ENCODE peak calls at places on chromosome 12, in seven cellular contexts. I is HT1080; C is mucosa of gallbladder; B is nephron progenitor cell; Z is activated CD4-positive, alpha-beta T cell treated with anti-CD3 and anti-CD28 coated beads, Interleukin-2, amount 50 U/mL, for 48 hours; H is H7; A is AG09319. Y is an unnamed sample.
A peak's percentile ranks its signal among the peaks of the same experiment; 100 is the strongest.

GRCh38 chr12:132437252-132438138 is 52.5 kb upstream of the FBRSL1 start:
- DNase-seq in I (no peak), C (no peak), B (no peak), Z (no peak), H (peak; percentile 91), A (no peak), Y (no peak)

GRCh38 chr12:88248606-88249005 is 106.5 kb downstream of the TMTC3 start:
- DNase-seq in I (no peak), C (no peak), B (no peak), Z (no peak), H (no peak), A (no peak), Y (no peak)

GRCh38 chr12:110373025-110373876 is 30.3 kb downstream of the ANAPC7 start:
- DNase-seq in I (no peak), C (peak; percentile 29), B (no peak), Z (no peak), H (no peak), A (no peak), Y (no peak)

GRCh38 chr12:92696240-92696639 is 6.5 kb upstream of the PLEKHG7 start:
- DNase-seq in I (peak; percentile 24), C (peak; percentile 34), B (no peak), Z (no peak), H (no peak), A (peak; percentile 8), Y (no peak)

GRCh38 chr12:130394906-130395305 is 57.2 kb downstream of the PIWIL1 start:
- DNase-seq in I (no peak), C (no peak), B (no peak), Z (no peak), H (peak; percentile 54), A (no peak), Y (no peak)

GRCh38 chr12:32895688-32896437 is 714 bp downstream of the PKP2 start:
- DNase-seq in I (no peak), C (peak; percentile 38), B (peak; percentile 43), Z (no peak), H (peak; percentile 59), A (no peak), Y (no peak)

GRCh38 chr12:50925920-50926319 is 26.4 kb upstream of the HIGD1C start:
- DNase-seq in I (no peak), C (no peak), B (no peak), Z (no peak), H (no peak), A (no peak), Y (no peak)

GRCh38 chr12:73159952-73160351 is 887.8 kb downstream of the TRHDE start:
- DNase-seq in I (peak; percentile 43), C (no peak), B (no peak), Z (no peak), H (no peak), A (no peak), Y (no peak)

GRCh38 chr12:56630180-56630632 is at the start of gene BAZ2A:
- DNase-seq in I (peak; percentile 82), C (peak; percentile 90), B (peak; percentile 88), Z (peak; percentile 86), H (peak; percentile 98), A (no peak), Y (no peak)

GRCh38 chr12:76643438-76643837 is 83.9 kb upstream of the OSBPL8 start:
- DNase-seq in I (no peak), C (no peak), B (no peak), Z (no peak), H (no peak), A (no peak), Y (no peak)

GRCh38 chr12:124094733-124095132 is 121.7 kb downstream of the ZNF664 start:
- DNase-seq in I (no peak), C (no peak), B (no peak), Z (no peak), H (no peak), A (no peak), Y (no peak)

GRCh38 chr12:114476159-114476558 is 70.2 kb upstream of the TBX5 start:
- DNase-seq in I (peak; percentile 36), C (no peak), B (no peak), Z (no peak), H (no peak), A (no peak), Y (peak; percentile 2)

GRCh38 chr12:24778486-24779304 is 170.2 kb downstream of the BCAT1 start:
- DNase-seq in I (peak; percentile 46), C (no peak), B (no peak), Z (no peak), H (peak; percentile 26), A (peak; percentile 19), Y (no peak)

GRCh38 chr12:118082161-118082560 is 21.2 kb upstream of the WSB2 start:
- DNase-seq in I (no peak), C (no peak), B (no peak), Z (no peak), H (no peak), A (no peak), Y (no peak)

GRCh38 chr12:45644521-45644920 is 85.0 kb upstream of the ARID2 start:
- DNase-seq in I (peak; percentile 74), C (no peak), B (no peak), Z (no peak), H (peak; percentile 30), A (no peak), Y (no peak)

GRCh38 chr12:88416786-88417185 is 163.5 kb downstream of the KITLG start:
- DNase-seq in I (no peak), C (no peak), B (no peak), Z (no peak), H (no peak), A (no peak), Y (no peak)

GRCh38 chr12:120814903-120815429 is 89.2 kb downstream of the SPPL3 start:
- DNase-seq in I (no peak), C (no peak), B (no peak), Z (no peak), H (no peak), A (no peak), Y (peak; percentile 60)

GRCh38 chr12:14961466-14962155 is at the start of gene ARHGDIB:
- DNase-seq in I (peak; percentile 65), C (peak; percentile 47), B (no peak), Z (no peak), H (no peak), A (no peak), Y (no peak)

GRCh38 chr12:17591113-17591512 is 498.9 kb downstream of the RERGL start:
- DNase-seq in I (no peak), C (no peak), B (no peak), Z (no peak), H (no peak), A (no peak), Y (no peak)

GRCh38 chr12:9649532-9649940 is 20.0 kb upstream of the CLEC2D start:
- DNase-seq in I (no peak), C (no peak), B (peak; percentile 19), Z (no peak), H (peak; percentile 20), A (no peak), Y (no peak)

GRCh38 chr12:45944771-45945170 is 45.6 kb downstream of the SCAF11 start:
- DNase-seq in I (no peak), C (no peak), B (no peak), Z (no peak), H (no peak), A (no peak), Y (no peak)

GRCh38 chr12:89417246-89417977 is 65.1 kb upstream of the DUSP6 start:
- DNase-seq in I (no peak), C (no peak), B (no peak), Z (no peak), H (no peak), A (no peak), Y (peak; percentile 34)

GRCh38 chr12:29578731-29579130 is 81.2 kb upstream of the OVCH1 start:
- DNase-seq in I (no peak), C (no peak), B (no peak), Z (no peak), H (no peak), A (no peak), Y (no peak)

GRCh38 chr12:836952-837351 is 84.6 kb downstream of the WNK1 start:
- DNase-seq in I (no peak), C (no peak), B (no peak), Z (no peak), H (no peak), A (no peak), Y (no peak)

GRCh38 chr12:32477714-32478113 is 78.4 kb downstream of the FGD4 start:
- DNase-seq in I (no peak), C (no peak), B (no peak), Z (no peak), H (no peak), A (no peak), Y (no peak)

GRCh38 chr12:124746649-124747425 is 116.8 kb downstream of the SCARB1 start:
- DNase-seq in I (no peak), C (no peak), B (no peak), Z (no peak), H (no peak), A (no peak), Y (no peak)

GRCh38 chr12:68236421-68237059 is 10.9 kb upstream of the IL26 start:
- DNase-seq in I (peak; percentile 54), C (no peak), B (no peak), Z (peak; percentile 16), H (no peak), A (no peak), Y (no peak)

GRCh38 chr12:106315523-106315922 is 13.0 kb downstream of the TCP11L2 start:
- DNase-seq in I (no peak), C (no peak), B (no peak), Z (no peak), H (peak; percentile 23), A (no peak), Y (no peak)

GRCh38 chr12:103501447-103501846 is 5.7 kb upstream of the C12orf42 start:
- DNase-seq in I (no peak), C (no peak), B (no peak), Z (no peak), H (no peak), A (no peak), Y (no peak)

GRCh38 chr12:65602579-65603295 is 221.5 kb upstream of the HMGA2 start:
- DNase-seq in I (peak; percentile 94), C (peak; percentile 60), B (peak; percentile 73), Z (peak; percentile 50), H (peak; percentile 40), A (peak; percentile 81), Y (no peak)

Y was measured in LNCaP clone FGC.